ENCODE peak calls at places on chromosomes 13 and 19, in seven cellular contexts. One of them, this sample, is unnamed. For H3K4me1 and H3K9me3, the result is how much of the 10 kb centered on the place peaks cover.

GRCh38 chr19:45121827-45122345 is 28.9 kb downstream of the PPP1R37 start:
- DNase-seq in GM23248: no peak
- DNase-seq in cardiac muscle cell: no peak
- DNase-seq in HAP-1: no peak
- DNase-seq in Caco-2: no peak
- DNase-seq in effector memory CD4-positive, alpha-beta T cell: no peak
- DNase-seq in fibroblast of lung: no peak
- DNase-seq in this sample: no peak

GRCh38 chr19:18453269-18454024 is 15.5 kb upstream of the ISYNA1 start:
- DNase-seq in Caco-2: no peak
- DNase-seq in effector memory CD4-positive, alpha-beta T cell: no peak
- DNase-seq in cardiac muscle cell: no peak
- DNase-seq in GM23248: peak
- DNase-seq in HAP-1: no peak
- DNase-seq in fibroblast of lung: peak
- DNase-seq in this sample: no peak

GRCh38 chr13:113474179-113474578 is 16.3 kb downstream of the DCUN1D2 start:
- DNase-seq in HAP-1: no peak
- DNase-seq in cardiac muscle cell: no peak
- DNase-seq in Caco-2: no peak
- DNase-seq in fibroblast of lung: peak
- DNase-seq in GM23248: peak
- DNase-seq in effector memory CD4-positive, alpha-beta T cell: no peak
- DNase-seq in this sample: no peak

GRCh38 chr13:113053801-113054604 is 51.6 kb upstream of the F7 start:
- DNase-seq in HAP-1: no peak
- DNase-seq in fibroblast of lung: no peak
- DNase-seq in effector memory CD4-positive, alpha-beta T cell: no peak
- DNase-seq in Caco-2: no peak
- DNase-seq in cardiac muscle cell: no peak
- DNase-seq in GM23248: no peak
- DNase-seq in this sample: no peak

GRCh38 chr13:42064259-42064658 is 15.8 kb downstream of the DGKH start:
- DNase-seq in HAP-1: no peak
- DNase-seq in effector memory CD4-positive, alpha-beta T cell: no peak
- DNase-seq in Caco-2: no peak
- DNase-seq in fibroblast of lung: peak
- DNase-seq in GM23248: peak
- DNase-seq in cardiac muscle cell: no peak
- DNase-seq in this sample: no peak

GRCh38 chr19:50175924-50176323 is 12.8 kb upstream of the IZUMO2 start:
- DNase-seq in Caco-2: no peak
- DNase-seq in HAP-1: no peak
- DNase-seq in fibroblast of lung: no peak
- DNase-seq in effector memory CD4-positive, alpha-beta T cell: no peak
- DNase-seq in cardiac muscle cell: no peak
- DNase-seq in GM23248: no peak
- DNase-seq in this sample: no peak

GRCh38 chr13:65882810-65883209 is 1347.3 kb downstream of the PCDH9 start:
- DNase-seq in Caco-2: no peak
- DNase-seq in effector memory CD4-positive, alpha-beta T cell: no peak
- DNase-seq in cardiac muscle cell: no peak
- DNase-seq in fibroblast of lung: no peak
- DNase-seq in GM23248: no peak
- DNase-seq in HAP-1: no peak
- DNase-seq in this sample: no peak

GRCh38 chr19:29268103-29268502 is 55.2 kb upstream of the UQCRFS1 start:
- DNase-seq in Caco-2: no peak
- DNase-seq in cardiac muscle cell: no peak
- DNase-seq in HAP-1: no peak
- DNase-seq in GM23248: no peak
- DNase-seq in effector memory CD4-positive, alpha-beta T cell: no peak
- DNase-seq in fibroblast of lung: no peak
- DNase-seq in this sample: no peak

GRCh38 chr13:61138857-61139256 is 276.8 kb downstream of the PCDH20 start:
- DNase-seq in HAP-1: no peak
- DNase-seq in GM23248: no peak
- DNase-seq in fibroblast of lung: no peak
- DNase-seq in Caco-2: no peak
- DNase-seq in cardiac muscle cell: no peak
- DNase-seq in effector memory CD4-positive, alpha-beta T cell: no peak
- DNase-seq in this sample: no peak

GRCh38 chr19:18865973-18866799 is 29.8 kb downstream of the CERS1 start:
- DNase-seq in Caco-2: no peak
- DNase-seq in fibroblast of lung: peak
- DNase-seq in cardiac muscle cell: peak
- DNase-seq in effector memory CD4-positive, alpha-beta T cell: peak
- DNase-seq in HAP-1: peak
- DNase-seq in GM23248: peak
- DNase-seq in this sample: peak

GRCh38 chr19:38262585-38263268 is 1.6 kb upstream of the SPINT2 start:
- DNase-seq in fibroblast of lung: no peak
- DNase-seq in Caco-2: peak
- DNase-seq in HAP-1: peak
- DNase-seq in effector memory CD4-positive, alpha-beta T cell: no peak
- DNase-seq in GM23248: no peak
- DNase-seq in cardiac muscle cell: no peak
- DNase-seq in this sample: no peak

GRCh38 chr19:19342086-19343015 is 21.7 kb downstream of the MAU2 start:
- DNase-seq in HAP-1: peak
- DNase-seq in cardiac muscle cell: peak
- DNase-seq in effector memory CD4-positive, alpha-beta T cell: no peak
- DNase-seq in GM23248: peak
- DNase-seq in fibroblast of lung: peak
- DNase-seq in Caco-2: peak
- DNase-seq in this sample: peak

GRCh38 chr13:32225494-32225931 is 89.7 kb downstream of the ZAR1L start:
- DNase-seq in HAP-1: no peak
- DNase-seq in effector memory CD4-positive, alpha-beta T cell: no peak
- DNase-seq in cardiac muscle cell: no peak
- DNase-seq in GM23248: peak
- DNase-seq in Caco-2: peak
- DNase-seq in fibroblast of lung: peak
- DNase-seq in this sample: no peak

GRCh38 chr13:39417131-39417530 is 185.9 kb downstream of the LHFPL6 start:
- DNase-seq in Caco-2: no peak
- DNase-seq in effector memory CD4-positive, alpha-beta T cell: no peak
- DNase-seq in fibroblast of lung: no peak
- DNase-seq in HAP-1: peak
- DNase-seq in GM23248: peak
- DNase-seq in cardiac muscle cell: peak
- DNase-seq in this sample: peak

GRCh38 chr19:51012661-51013190 is 6.8 kb downstream of the KLK10 start:
- DNase-seq in Caco-2: no peak
- DNase-seq in cardiac muscle cell: no peak
- DNase-seq in GM23248: no peak
- DNase-seq in HAP-1: no peak
- DNase-seq in fibroblast of lung: no peak
- DNase-seq in effector memory CD4-positive, alpha-beta T cell: no peak
- DNase-seq in this sample: no peak

GRCh38 chr19:53541971-53542370 is 4.0 kb downstream of the ZNF331 start:
- DNase-seq in HAP-1: no peak
- DNase-seq in GM23248: no peak
- DNase-seq in effector memory CD4-positive, alpha-beta T cell: no peak
- DNase-seq in fibroblast of lung: no peak
- DNase-seq in Caco-2: no peak
- DNase-seq in cardiac muscle cell: no peak
- DNase-seq in this sample: no peak

GRCh38 chr13:85590231-85590931 is 208.8 kb downstream of the SLITRK6 start:
- DNase-seq in cardiac muscle cell: no peak
- DNase-seq in fibroblast of lung: peak
- DNase-seq in effector memory CD4-positive, alpha-beta T cell: no peak
- DNase-seq in Caco-2: no peak
- DNase-seq in GM23248: no peak
- DNase-seq in HAP-1: no peak
- DNase-seq in this sample: no peak

GRCh38 chr13:99158846-99159245 is 41.8 kb upstream of the UBAC2 start:
- DNase-seq in fibroblast of lung: no peak
- DNase-seq in HAP-1: no peak
- DNase-seq in effector memory CD4-positive, alpha-beta T cell: no peak
- DNase-seq in Caco-2: no peak
- DNase-seq in GM23248: no peak
- DNase-seq in cardiac muscle cell: peak
- DNase-seq in this sample: no peak

GRCh38 chr19:39126593-39127187 is 1.1 kb downstream of the PAK4 start:
- DNase-seq in Caco-2: peak
- DNase-seq in effector memory CD4-positive, alpha-beta T cell: no peak
- DNase-seq in GM23248: peak
- DNase-seq in fibroblast of lung: peak
- DNase-seq in cardiac muscle cell: no peak
- DNase-seq in HAP-1: peak
- DNase-seq in this sample: no peak

GRCh38 chr13:109602356-109602755 is 184.0 kb downstream of the IRS2 start:
- DNase-seq in fibroblast of lung: no peak
- DNase-seq in HAP-1: no peak
- DNase-seq in cardiac muscle cell: no peak
- DNase-seq in GM23248: no peak
- DNase-seq in effector memory CD4-positive, alpha-beta T cell: no peak
- DNase-seq in Caco-2: no peak
- DNase-seq in this sample: no peak

GRCh38 chr13:77574076-77574475 is 38.6 kb downstream of the SCEL start:
- DNase-seq in effector memory CD4-positive, alpha-beta T cell: no peak
- DNase-seq in fibroblast of lung: no peak
- DNase-seq in GM23248: no peak
- DNase-seq in HAP-1: no peak
- DNase-seq in Caco-2: no peak
- DNase-seq in cardiac muscle cell: no peak
- DNase-seq in this sample: no peak

GRCh38 chr13:80817979-80818378 is 477.1 kb upstream of the SPRY2 start:
- DNase-seq in fibroblast of lung: no peak
- DNase-seq in cardiac muscle cell: no peak
- DNase-seq in effector memory CD4-positive, alpha-beta T cell: no peak
- DNase-seq in HAP-1: no peak
- DNase-seq in Caco-2: no peak
- DNase-seq in GM23248: no peak
- DNase-seq in this sample: no peak

GRCh38 chr13:80814541-80814940 is 473.6 kb upstream of the SPRY2 start:
- DNase-seq in GM23248: no peak
- DNase-seq in cardiac muscle cell: no peak
- DNase-seq in fibroblast of lung: no peak
- DNase-seq in effector memory CD4-positive, alpha-beta T cell: no peak
- DNase-seq in HAP-1: no peak
- DNase-seq in Caco-2: no peak
- DNase-seq in this sample: no peak
- H3K4me1 ChIP-seq in GM23248: under half
- H3K4me1 ChIP-seq in cardiac muscle cell: under half
- H3K4me1 ChIP-seq in fibroblast of lung: under half
- H3K4me1 ChIP-seq in effector memory CD4-positive, alpha-beta T cell: under half
- H3K4me1 ChIP-seq in HAP-1: under half
- H3K4me1 ChIP-seq in Caco-2: under half
- H3K4me1 ChIP-seq in this sample: under half

DNA sequence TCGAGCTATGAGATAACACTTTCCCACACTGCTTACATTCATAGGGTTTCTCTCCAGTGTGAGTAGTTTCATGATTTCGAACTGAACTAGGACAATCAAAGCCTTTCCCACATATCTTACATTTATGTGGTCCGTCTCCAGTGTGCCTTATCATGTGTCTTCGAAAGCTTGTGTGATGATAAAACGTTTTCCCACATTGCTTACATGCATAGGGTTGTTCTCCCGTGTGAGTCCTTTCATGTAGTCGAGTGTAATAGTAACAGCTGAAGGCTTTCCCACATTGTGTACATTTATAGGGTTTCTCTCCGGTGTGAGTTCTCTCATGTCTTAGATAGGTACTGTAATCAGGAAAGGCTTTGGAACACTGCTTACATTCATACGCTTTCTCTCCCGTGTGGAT is 16.3 kb downstream of the ZNF823 start:
- DNase-seq in effector memory CD4-positive, alpha-beta T cell: no peak
- DNase-seq in GM23248: peak
- DNase-seq in Caco-2: no peak
- DNase-seq in cardiac muscle cell: no peak
- DNase-seq in HAP-1: no peak
- DNase-seq in fibroblast of lung: no peak
- DNase-seq in this sample: no peak
- H3K9me3 ChIP-seq in effector memory CD4-positive, alpha-beta T cell: under half
- H3K9me3 ChIP-seq in GM23248: under half
- H3K9me3 ChIP-seq in Caco-2: under half
- H3K9me3 ChIP-seq in cardiac muscle cell: under half
- H3K9me3 ChIP-seq in HAP-1: under half
- H3K9me3 ChIP-seq in fibroblast of lung: under half
- H3K9me3 ChIP-seq in this sample: under half

DNA sequence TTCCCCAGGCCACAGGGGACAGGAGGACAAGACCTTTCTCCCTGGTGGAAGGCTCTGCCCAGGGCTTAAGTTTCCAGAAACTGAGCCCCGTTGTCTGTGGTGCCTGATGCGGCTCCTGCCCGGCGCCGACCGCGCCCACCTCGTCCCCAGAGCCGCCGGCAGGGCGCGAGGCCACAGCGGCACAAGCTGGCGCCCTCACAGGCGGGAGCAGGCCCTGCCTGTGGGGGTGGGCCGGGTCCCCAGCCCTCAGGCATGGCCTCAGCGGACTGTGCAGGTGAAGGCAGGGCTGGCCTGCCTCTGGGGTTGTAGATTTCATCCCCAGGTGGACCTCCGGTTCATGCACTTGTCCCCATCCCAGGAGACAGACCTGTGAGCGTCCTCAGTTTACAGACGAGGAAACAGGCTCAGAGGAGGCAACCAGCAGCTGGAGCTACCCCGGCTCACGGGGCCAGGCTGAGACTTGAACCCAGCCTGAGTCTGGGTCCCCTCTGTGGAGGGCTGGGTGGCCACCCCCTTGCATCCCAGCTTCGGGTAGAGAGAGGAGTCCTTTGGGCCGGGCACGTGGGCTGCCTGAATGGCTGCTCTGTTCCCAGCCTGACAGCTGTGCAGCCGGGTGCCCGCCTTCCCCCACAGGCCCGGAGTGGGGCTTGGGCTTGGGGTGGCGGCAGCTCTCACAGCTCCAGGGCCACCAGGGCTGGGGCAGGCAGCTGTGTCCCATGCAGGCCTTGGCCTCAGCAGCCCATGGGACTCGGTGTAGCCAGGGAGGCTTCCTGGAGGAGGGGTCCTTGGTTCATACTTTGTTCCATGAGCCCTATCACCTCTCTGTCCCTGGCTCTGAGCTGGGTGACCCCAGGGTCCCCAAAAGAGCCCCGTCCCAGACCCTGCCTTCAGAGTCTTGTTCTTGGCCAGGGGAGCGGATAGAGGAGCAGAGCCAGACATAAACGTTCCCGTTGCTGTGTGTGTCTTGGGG is 26.8 kb downstream of the PIAS4 start:
- DNase-seq in effector memory CD4-positive, alpha-beta T cell: no peak
- DNase-seq in cardiac muscle cell: no peak
- DNase-seq in HAP-1: no peak
- DNase-seq in Caco-2: no peak
- DNase-seq in GM23248: no peak
- DNase-seq in fibroblast of lung: no peak
- DNase-seq in this sample: no peak
- H3K4me3 ChIP-seq in effector memory CD4-positive, alpha-beta T cell: no peak
- H3K4me3 ChIP-seq in cardiac muscle cell: no peak
- H3K4me3 ChIP-seq in HAP-1: no peak
- H3K4me3 ChIP-seq in Caco-2: no peak
- H3K4me3 ChIP-seq in GM23248: no peak
- H3K4me3 ChIP-seq in fibroblast of lung: no peak
- H3K4me3 ChIP-seq in this sample: no peak

DNA sequence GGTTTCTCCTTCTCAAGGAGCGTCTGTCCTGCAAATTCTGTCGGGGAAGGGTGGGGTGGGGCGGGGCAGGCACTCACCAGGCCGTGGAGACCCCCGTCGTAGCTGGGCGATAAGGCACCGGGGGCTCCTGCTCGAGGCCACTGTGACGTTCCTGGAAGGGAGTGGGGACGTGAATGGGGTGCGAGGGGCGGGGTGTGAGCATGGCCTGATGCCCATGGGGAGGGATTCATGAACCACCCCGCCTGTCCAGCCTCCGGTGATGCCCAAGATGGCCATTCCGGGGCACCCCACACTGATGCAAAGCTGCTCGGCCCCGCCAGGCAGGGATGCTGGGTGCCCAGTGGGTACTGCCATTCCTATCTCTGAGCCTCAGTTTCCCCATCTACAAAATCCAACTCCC is 14.4 kb upstream of the UQCR11 start:
- DNase-seq in cardiac muscle cell: no peak
- DNase-seq in fibroblast of lung: no peak
- DNase-seq in GM23248: no peak
- DNase-seq in HAP-1: no peak
- DNase-seq in Caco-2: no peak
- DNase-seq in effector memory CD4-positive, alpha-beta T cell: no peak
- DNase-seq in this sample: no peak
- H3K4me1 ChIP-seq in cardiac muscle cell: under half
- H3K4me1 ChIP-seq in fibroblast of lung: under half
- H3K4me1 ChIP-seq in GM23248: under half
- H3K4me1 ChIP-seq in HAP-1: under half
- H3K4me1 ChIP-seq in Caco-2: under half
- H3K4me1 ChIP-seq in effector memory CD4-positive, alpha-beta T cell: under half
- H3K4me1 ChIP-seq in this sample: under half

This sample was measured in BE2C.